ENCODE peak calls at places on chromosomes 3 and 15, in four cellular contexts. P, G, N and B are unnamed samples.

GRCh38 chr3:71087109-71088018 is 496.2 kb downstream of the FOXP1 start:
- DNase-seq in P (no peak), G (peak; percentile 58), N (no peak), B (no peak)

GRCh38 chr15:36363335-36363734 is 216.1 kb upstream of the CDIN1 start:
- DNase-seq in P (no peak), G (no peak), N (no peak), B (no peak)

GRCh38 chr3:25542571-25543039 is 114.5 kb downstream of the RARB start:
- DNase-seq in P (no peak), G (no peak), N (no peak), B (no peak)

GRCh38 chr3:50050361-50050760 is 38.4 kb upstream of the RBM5 start:
- DNase-seq in P (no peak), G (no peak), N (no peak), B (no peak)

GRCh38 chr3:134598813-134599563 is 51.8 kb downstream of the KY start:
- DNase-seq in P (no peak), G (no peak), N (no peak), B (no peak)

GRCh38 chr3:31027191-31027761 is 132.8 kb upstream of the GADL1 start:
- DNase-seq in P (no peak), G (no peak), N (no peak), B (no peak)

GRCh38 chr3:129525341-129525968 is 3.0 kb upstream of the RHO start:
- DNase-seq in P (no peak), G (no peak), N (no peak), B (no peak)

GRCh38 chr3:172913911-172914730 is 163.6 kb downstream of the ECT2 start:
- DNase-seq in P (no peak), G (no peak), N (no peak), B (no peak)

GRCh38 chr3:171068658-171069057 is 42.1 kb upstream of the SLC2A2 start:
- DNase-seq in P (no peak), G (no peak), N (no peak), B (no peak)

GRCh38 chr15:26095710-26096330 is 232.7 kb upstream of the ATP10A start:
- DNase-seq in P (no peak), G (no peak), N (peak; percentile 86), B (no peak)

GRCh38 chr15:74906193-74906449 is 530 bp downstream of the FAM219B start:
- DNase-seq in P (no peak), G (no peak), N (peak; percentile 57), B (peak; percentile 46)

GRCh38 chr15:38810686-38811085 is 246.1 kb upstream of the RASGRP1 start:
- DNase-seq in P (no peak), G (no peak), N (no peak), B (no peak)

GRCh38 chr3:136979684-136980083 is 21.9 kb downstream of the IL20RB start:
- DNase-seq in P (no peak), G (no peak), N (no peak), B (no peak)

GRCh38 chr15:49809894-49810594 is 189.2 kb downstream of the DTWD1 start:
- DNase-seq in P (no peak), G (no peak), N (no peak), B (no peak)

GRCh38 chr3:125479091-125479490 is 40.9 kb downstream of the SNX4 start:
- DNase-seq in P (no peak), G (no peak), N (no peak), B (no peak)

GRCh38 chr3:183158552-183159006 is 4.0 kb downstream of the LAMP3 start:
- DNase-seq in P (no peak), G (no peak), N (no peak), B (no peak)

GRCh38 chr3:15399970-15400369 is 27.4 kb downstream of the METTL6 start:
- DNase-seq in P (no peak), G (no peak), N (no peak), B (peak; percentile 71)

GRCh38 chr15:92430067-92430435 is 36.4 kb downstream of the ST8SIA2 start:
- DNase-seq in P (no peak), G (no peak), N (no peak), B (no peak)

GRCh38 chr3:133117342-133117741 is 79.2 kb downstream of the TMEM108 start:
- DNase-seq in P (no peak), G (no peak), N (peak; percentile 26), B (no peak)

GRCh38 chr15:67776600-67776999 is 48.7 kb upstream of the SKOR1 start:
- DNase-seq in P (no peak), G (no peak), N (no peak), B (no peak)

DNA sequence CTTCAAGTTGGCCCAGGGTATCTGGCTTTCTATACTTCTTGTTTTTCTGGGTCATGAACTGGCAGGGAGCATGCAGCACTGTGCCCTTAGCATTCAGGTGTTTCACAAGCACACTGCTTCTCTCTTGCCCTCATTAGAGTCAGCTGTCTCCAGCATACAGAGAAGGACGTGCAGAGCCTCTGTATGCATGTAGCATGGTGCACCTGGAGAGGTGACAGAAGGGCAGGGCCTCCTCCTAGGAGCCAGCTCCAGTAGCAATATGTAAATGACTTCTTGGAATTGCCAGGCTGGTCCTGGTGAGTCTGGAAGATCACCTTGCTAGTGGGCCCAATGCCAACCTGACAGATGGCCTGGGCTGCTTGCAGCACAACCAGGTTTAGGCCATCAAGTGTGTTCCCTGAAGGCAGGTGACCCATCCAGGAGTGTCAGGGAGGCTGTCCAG is 44.8 kb upstream of the ATP2C1 start:
- DNase-seq in P (peak; percentile 81), G (no peak), N (no peak), B (no peak)
- H3K4me3 ChIP-seq in P (no peak overlapping the region), G (no peak overlapping the region), N (no peak overlapping the region), B (no peak overlapping the region)

GRCh38 chr3:140557476-140557875 is 120.4 kb upstream of the TRIM42 start:
- DNase-seq in P (no peak), G (no peak), N (no peak), B (no peak)

GRCh38 chr3:140552403-140552802 is 125.5 kb upstream of the TRIM42 start:
- DNase-seq in P (no peak), G (no peak), N (peak; percentile 12), B (no peak)

GRCh38 chr3:140555666-140556065 is 122.2 kb upstream of the TRIM42 start:
- DNase-seq in P (no peak), G (no peak), N (no peak), B (no peak)

GRCh38 chr3:140553591-140553990 is 124.3 kb upstream of the TRIM42 start:
- DNase-seq in P (no peak), G (no peak), N (peak; percentile 4), B (no peak)

DNA sequence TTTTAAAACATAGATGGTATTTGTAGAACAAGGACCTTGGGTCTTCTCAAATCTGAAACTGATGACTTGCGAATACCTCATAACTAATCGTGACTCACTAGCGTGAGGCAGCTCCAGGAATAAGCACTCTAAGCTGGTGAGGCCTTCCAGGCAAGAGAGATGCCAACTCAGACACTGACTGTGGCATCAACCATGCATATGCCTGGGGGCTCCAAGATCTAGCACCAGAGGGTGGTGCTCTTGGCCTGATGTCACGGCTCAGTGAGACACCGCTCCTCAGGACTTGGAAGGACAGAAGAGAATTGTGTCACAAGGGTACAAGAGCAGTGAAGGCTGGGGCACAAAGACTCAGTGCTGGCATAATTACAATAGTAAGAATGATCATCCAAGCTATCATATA is 125.0 kb upstream of the TRIM42 start:
- DNase-seq in P (no peak), G (no peak), N (peak; percentile 3), B (no peak)
- TF ChIP-seq CTCF in P (no peak), G (no peak), N (peak; percentile 50), B (no peak)

DNA sequence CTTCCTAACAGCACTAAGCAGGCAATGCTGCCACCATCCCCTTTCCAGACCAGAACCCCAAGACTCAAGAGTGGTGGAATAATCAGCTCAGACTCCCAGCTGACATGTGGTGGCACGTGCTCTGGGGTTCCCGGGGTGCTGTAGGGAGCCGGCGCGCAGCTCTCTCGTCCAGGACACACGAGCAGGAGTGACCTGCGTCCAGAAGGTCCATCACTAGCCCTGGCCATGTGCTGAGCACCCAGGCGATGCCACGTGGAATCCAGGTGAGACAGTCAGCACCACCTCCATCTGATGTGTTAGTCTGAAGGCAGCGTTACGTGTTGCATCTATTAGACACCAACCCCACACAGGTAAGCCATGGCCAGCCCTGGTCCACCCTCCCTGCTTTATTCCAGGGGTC is 78.2 kb downstream of the VGLL4 start:
- DNase-seq in P (peak; percentile 46), G (no peak), N (no peak), B (no peak)
- H3K4me1 ChIP-seq in P (peaks cover 3% of the 10 kb centered on the region), G (no peaks in the 10 kb centered on the region), N (no peaks in the 10 kb centered on the region), B (no peaks in the 10 kb centered on the region)

GRCh38 chr3:102673271-102674115 is 238.7 kb downstream of the ZPLD1 start:
- DNase-seq in P (peak; percentile 66), G (peak; percentile 62), N (peak; percentile 79), B (peak; percentile 66)
- H3K4me3 ChIP-seq in P (peak overlapping the region; percentile 54), G (no peak overlapping the region), N (no peak overlapping the region), B (no peak overlapping the region)

GRCh38 chr15:88256261-88257230 is at the start of gene NTRK3:
- DNase-seq in P (no peak), G (no peak), N (peak; percentile 78), B (peak; percentile 15)
- TF ChIP-seq CTCF in P (no peak), G (no peak), N (no peak), B (no peak)

GRCh38 chr15:89317188-89317720 is 17.4 kb downstream of the POLG start:
- DNase-seq in P (no peak), G (no peak), N (no peak), B (no peak)
- H3K4me1 ChIP-seq in P (peaks cover 13% of the 10 kb centered on the region), G (no peaks in the 10 kb centered on the region), N (no peaks in the 10 kb centered on the region), B (no peaks in the 10 kb centered on the region)

GRCh38 chr3:127286571-127287140 is 1.2 kb downstream of the PRR20G start:
- DNase-seq in P (no peak), G (no peak), N (no peak), B (no peak)
- H3K4me3 ChIP-seq in P (no peak overlapping the region), G (no peak overlapping the region), N (no peak overlapping the region), B (no peak overlapping the region)

GRCh38 chr3:140509534-140509933 is 168.3 kb upstream of the TRIM42 start:
- DNase-seq in P (no peak), G (no peak), N (peak; percentile 48), B (no peak)

GRCh38 chr3:140505256-140505655 is 172.6 kb upstream of the TRIM42 start:
- DNase-seq in P (no peak), G (no peak), N (no peak), B (no peak)

GRCh38 chr3:140510303-140510861 is 167.5 kb upstream of the TRIM42 start:
- DNase-seq in P (no peak), G (no peak), N (peak; percentile 32), B (no peak)

GRCh38 chr3:140505876-140506275 is 172.0 kb upstream of the TRIM42 start:
- DNase-seq in P (no peak), G (no peak), N (no peak), B (no peak)

DNA sequence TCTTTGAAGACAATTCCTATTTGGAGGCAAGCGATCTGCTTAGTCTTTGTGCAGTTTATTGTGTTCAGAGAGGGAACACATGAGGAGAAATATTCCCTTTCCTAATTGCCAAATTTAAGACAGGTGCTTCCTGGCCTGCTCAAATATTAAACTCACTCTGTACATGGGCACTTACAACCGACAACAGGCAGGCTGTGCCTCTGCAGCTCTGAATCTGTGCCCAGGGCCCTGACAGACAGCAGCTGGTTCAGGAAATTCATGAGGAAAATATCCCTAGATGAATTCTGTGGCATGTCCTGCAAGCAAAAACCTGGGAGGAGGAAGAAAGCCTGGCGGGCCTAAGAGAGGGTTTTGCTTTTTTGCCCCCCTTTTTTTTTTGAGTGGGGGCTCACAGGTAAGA is 169.3 kb upstream of the TRIM42 start:
- DNase-seq in P (no peak), G (no peak), N (no peak), B (no peak)
- TF ChIP-seq CTCF in P (no peak), G (no peak), N (no peak), B (no peak)